ENCODE peak calls at places on chromosomes 5 and 9, in seven cellular contexts. R is stimulated activated CD4-positive, alpha-beta T cell treated with anti-CD3 and anti-CD28 coated beads, Interleukin-1b, Interleukin-23, amount 100 ng/mL, for 24 hours; B is stimulated activated naive B cell treated with anti-CD40 and anti-IgM and Interleukin-4, amounts not matched to agents 10 μg/mL and 1 μg/mL and 100 μg/mL, for 72 hours; F is CD4-positive, CD25-positive, alpha-beta regulatory T cell; E is HS-5; I is GM12865; X is iris pigment epithelial cell. Z is an unnamed sample.

GRCh38 chr9:13160051-13160450 is 119.4 kb downstream of the MPDZ start:
- DNase-seq in R (no peak), B (no peak), F (no peak), E (no peak), I (no peak), X (no peak), Z (no peak)

GRCh38 chr5:116575635-116576042 is 1.0 kb upstream of the SEMA6A start:
- DNase-seq in R (no peak), B (no peak), F (no peak), E (no peak), I (peak; percentile 46), X (no peak), Z (no peak)

GRCh38 chr9:19551124-19551929 is 142.5 kb downstream of the ACER2 start:
- DNase-seq in R (no peak), B (peak; percentile 1), F (no peak), E (no peak), I (peak; percentile 52), X (no peak), Z (peak; percentile 17)

GRCh38 chr9:89183146-89183545 is 4.5 kb upstream of the SHC3 start:
- DNase-seq in R (no peak), B (no peak), F (no peak), E (no peak), I (no peak), X (no peak), Z (no peak)

GRCh38 chr5:139710370-139711066 is 62.4 kb downstream of the CXXC5 start:
- DNase-seq in R (no peak), B (peak; percentile 67), F (peak; percentile 59), E (no peak), I (peak; percentile 42), X (peak; percentile 65), Z (peak; percentile 74)

GRCh38 chr9:112582371-112582770 is 95.7 kb downstream of the KIAA1958 start:
- DNase-seq in R (no peak), B (no peak), F (no peak), E (no peak), I (no peak), X (no peak), Z (no peak)

GRCh38 chr5:6820851-6821479 is 107.7 kb downstream of the TENT4A start:
- DNase-seq in R (peak; percentile 33), B (peak; percentile 14), F (peak; percentile 32), E (no peak), I (peak; percentile 58), X (peak; percentile 5), Z (peak; percentile 59)

GRCh38 chr5:142011572-142012185 is 1.1 kb downstream of the GNPDA1 start:
- DNase-seq in R (no peak), B (no peak), F (no peak), E (no peak), I (no peak), X (no peak), Z (no peak)

GRCh38 chr9:137550958-137551655 is 572 bp upstream of the MRPL41 start:
- DNase-seq in R (no peak), B (peak; percentile 55), F (no peak), E (peak; percentile 37), I (no peak), X (no peak), Z (no peak)

GRCh38 chr9:10268500-10269485 is 344.0 kb downstream of the PTPRD start:
- DNase-seq in R (no peak), B (no peak), F (no peak), E (no peak), I (peak; percentile 13), X (peak; percentile 55), Z (peak; percentile 19)

GRCh38 chr5:124956471-124957029 is 210.1 kb upstream of the ZNF608 start:
- DNase-seq in R (no peak), B (no peak), F (no peak), E (no peak), I (no peak), X (no peak), Z (no peak)

GRCh38 chr9:21789541-21790037 is 12.8 kb upstream of the MTAP start:
- DNase-seq in R (no peak), B (peak; percentile 35), F (peak; percentile 71), E (peak; percentile 84), I (peak; percentile 86), X (peak; percentile 93), Z (peak; percentile 58)

GRCh38 chr5:174843263-174844250 is 119.2 kb downstream of the MSX2 start:
- DNase-seq in R (no peak), B (no peak), F (no peak), E (no peak), I (no peak), X (no peak), Z (no peak)

GRCh38 chr5:66945389-66946349 is 250.9 kb downstream of the CD180 start:
- DNase-seq in R (peak; percentile 7), B (peak; percentile 10), F (no peak), E (no peak), I (peak; percentile 28), X (no peak), Z (peak; percentile 21)

GRCh38 chr9:22103650-22104575 is 94.8 kb upstream of the CDKN2B start:
- DNase-seq in R (no peak), B (no peak), F (no peak), E (no peak), I (no peak), X (peak; percentile 94), Z (no peak)

GRCh38 chr5:150507283-150508020 is 479 bp upstream of the NDST1 start:
- DNase-seq in R (no peak), B (no peak), F (no peak), E (no peak), I (no peak), X (no peak), Z (no peak)

GRCh38 chr9:86614871-86615849 is 260.9 kb upstream of the TUT7 start:
- DNase-seq in R (no peak), B (no peak), F (no peak), E (no peak), I (peak; percentile 9), X (peak; percentile 45), Z (peak; percentile 17)

GRCh38 chr9:91811024-91811909 is 138.8 kb downstream of the ROR2 start:
- DNase-seq in R (no peak), B (no peak), F (no peak), E (no peak), I (no peak), X (no peak), Z (no peak)

GRCh38 chr9:119304566-119304965 is 64.7 kb downstream of the BRINP1 start:
- DNase-seq in R (no peak), B (no peak), F (no peak), E (no peak), I (no peak), X (no peak), Z (no peak)

GRCh38 chr9:129235931-129236331 is 57.9 kb upstream of the IER5L start:
- DNase-seq in R (peak; percentile 32), B (no peak), F (peak; percentile 80), E (no peak), I (peak; percentile 73), X (no peak), Z (no peak)

GRCh38 chr9:134066923-134067851 is 639 bp downstream of the BRD3 start:
- DNase-seq in R (peak; percentile 30), B (peak; percentile 32), F (peak; percentile 30), E (no peak), I (peak; percentile 54), X (no peak), Z (no peak)

GRCh38 chr9:27125936-27126335 is 16.9 kb downstream of the TEK start:
- DNase-seq in R (no peak), B (no peak), F (no peak), E (no peak), I (no peak), X (peak; percentile 44), Z (no peak)

GRCh38 chr5:1152156-1152555 is 40.3 kb upstream of the SLC12A7 start:
- DNase-seq in R (no peak), B (peak; percentile 58), F (no peak), E (no peak), I (no peak), X (no peak), Z (no peak)

GRCh38 chr5:99032234-99033013 is 103.6 kb upstream of the CHD1 start:
- DNase-seq in R (no peak), B (peak; percentile 37), F (no peak), E (peak; percentile 58), I (peak; percentile 78), X (peak; percentile 86), Z (peak; percentile 36)

GRCh38 chr9:18189876-18190670 is 283.9 kb upstream of the ADAMTSL1 start:
- DNase-seq in R (no peak), B (no peak), F (no peak), E (no peak), I (no peak), X (peak; percentile 18), Z (no peak)

GRCh38 chr5:150258126-150258525 is 31.4 kb downstream of the CAMK2A start:
- DNase-seq in R (no peak), B (no peak), F (no peak), E (no peak), I (peak; percentile 23), X (no peak), Z (no peak)

GRCh38 chr5:135576075-135576599 is 2.7 kb downstream of the CXCL14 start:
- DNase-seq in R (no peak), B (no peak), F (no peak), E (no peak), I (no peak), X (peak; percentile 30), Z (no peak)

GRCh38 chr9:121744002-121744686 is 92.7 kb downstream of the DAB2IP start:
- DNase-seq in R (peak; percentile 13), B (no peak), F (no peak), E (no peak), I (peak; percentile 74), X (peak; percentile 35), Z (peak; percentile 67)

GRCh38 chr5:61732376-61732775 is 400.3 kb downstream of the ZSWIM6 start:
- DNase-seq in R (no peak), B (no peak), F (no peak), E (no peak), I (no peak), X (no peak), Z (no peak)

GRCh38 chr5:52024363-52024762 is 641.1 kb downstream of the ISL1 start:
- DNase-seq in R (no peak), B (no peak), F (no peak), E (no peak), I (no peak), X (no peak), Z (no peak)

GRCh38 chr5:124746252-124746915 is at the start of gene ZNF608:
- DNase-seq in R (no peak), B (no peak), F (no peak), E (no peak), I (peak; percentile 36), X (peak; percentile 77), Z (no peak)